ENCODE peak calls at places on chromosomes 1 and 21, in seven cellular contexts. A is testis, O is tibial nerve, Z is RWPE1, M is GM23248, J is brain microvascular endothelial cell, V is coronary artery. C is an unnamed sample.

GRCh38 chr1:107496002-107496401 is 355.2 kb downstream of the NTNG1 start:
- DNase-seq in V (no peak), O (no peak), J (no peak), A (no peak), Z (no peak), M (no peak), C (no peak)

GRCh38 chr1:240608707-240609106 is 3.2 kb downstream of the GREM2 start:
- DNase-seq in O (no peak), Z (no peak), J (peak), V (no peak), A (peak), M (peak), C (no peak)

GRCh38 chr21:45406801-45407628 is 2.0 kb downstream of the COL18A1 start:
- DNase-seq in O (no peak), Z (no peak), V (no peak), J (no peak), M (peak), A (no peak), C (no peak)

GRCh38 chr1:111541721-111542120 is 38.3 kb upstream of the ADORA3 start:
- DNase-seq in J (no peak), V (no peak), Z (peak), O (no peak), A (no peak), M (peak), C (no peak)

GRCh38 chr21:38824124-38824822 is 18.5 kb downstream of the ETS2 start:
- DNase-seq in Z (no peak), O (no peak), J (no peak), A (no peak), V (peak), M (peak), C (no peak)

GRCh38 chr1:1539310-1540014 is 962 bp downstream of the TMEM240 start:
- DNase-seq in J (no peak), V (no peak), Z (no peak), A (peak), M (peak), O (no peak), C (no peak)

GRCh38 chr1:161427733-161428516 is 60.2 kb upstream of the CFAP126 start:
- DNase-seq in O (no peak), M (peak), Z (peak), J (peak), V (no peak), A (no peak), C (no peak)

GRCh38 chr1:7573481-7573880 is 197.6 kb upstream of the VAMP3 start:
- DNase-seq in O (no peak), V (no peak), A (no peak), J (no peak), M (no peak), Z (no peak), C (no peak)

GRCh38 chr1:156413310-156414246 is 44.6 kb downstream of the RHBG start:
- DNase-seq in J (no peak), A (no peak), V (no peak), O (no peak), M (no peak), Z (no peak), C (no peak)

GRCh38 chr1:37651803-37652202 is 17.1 kb upstream of the RSPO1 start:
- DNase-seq in J (no peak), M (no peak), V (no peak), O (no peak), A (no peak), Z (no peak), C (no peak)

GRCh38 chr1:1073743-1074587 is at the start of gene RNF223:
- DNase-seq in O (no peak), A (no peak), J (no peak), M (no peak), Z (peak), V (no peak), C (peak)

GRCh38 chr1:98260421-98260820 is 339.6 kb upstream of the DPYD start:
- DNase-seq in V (no peak), J (no peak), M (no peak), A (no peak), Z (no peak), O (no peak), C (no peak)

GRCh38 chr1:68111804-68112436 is 61.5 kb upstream of the DIRAS3 start:
- DNase-seq in Z (peak), A (peak), M (peak), O (peak), J (peak), V (no peak), C (no peak)

GRCh38 chr21:37005548-37006242 is 807 bp upstream of the RIPPLY3 start:
- DNase-seq in O (no peak), J (no peak), M (no peak), Z (no peak), A (no peak), V (peak), C (no peak)

DNA sequence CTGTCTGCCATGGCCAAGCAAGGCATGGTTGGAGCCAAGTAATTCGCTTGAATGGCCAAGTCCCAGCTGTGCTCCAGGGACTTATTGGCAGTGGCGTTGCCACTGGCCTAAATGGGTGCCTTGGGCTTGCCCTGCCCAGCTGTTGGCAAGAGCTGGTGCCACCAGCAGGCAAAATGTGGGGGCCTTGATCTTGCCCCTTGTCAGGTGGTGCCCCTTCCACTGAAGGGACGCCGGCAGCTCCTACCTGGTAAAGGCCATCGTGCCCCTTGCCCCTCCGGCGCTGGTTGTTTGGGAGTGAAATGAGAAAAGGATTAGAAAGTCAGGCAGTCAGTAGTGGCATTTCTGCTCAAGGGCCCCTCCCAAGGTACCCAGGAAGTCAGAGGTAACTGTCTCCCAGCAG is 85.5 kb downstream of the CD247 start:
- DNase-seq in O (no peak), J (no peak), A (no peak), V (no peak), Z (no peak), M (no peak), C (no peak)
- H3K27ac ChIP-seq in O (no peak), J (no peak), A (no peak), V (no peak), Z (no peak), M (no peak), C (no peak)

DNA sequence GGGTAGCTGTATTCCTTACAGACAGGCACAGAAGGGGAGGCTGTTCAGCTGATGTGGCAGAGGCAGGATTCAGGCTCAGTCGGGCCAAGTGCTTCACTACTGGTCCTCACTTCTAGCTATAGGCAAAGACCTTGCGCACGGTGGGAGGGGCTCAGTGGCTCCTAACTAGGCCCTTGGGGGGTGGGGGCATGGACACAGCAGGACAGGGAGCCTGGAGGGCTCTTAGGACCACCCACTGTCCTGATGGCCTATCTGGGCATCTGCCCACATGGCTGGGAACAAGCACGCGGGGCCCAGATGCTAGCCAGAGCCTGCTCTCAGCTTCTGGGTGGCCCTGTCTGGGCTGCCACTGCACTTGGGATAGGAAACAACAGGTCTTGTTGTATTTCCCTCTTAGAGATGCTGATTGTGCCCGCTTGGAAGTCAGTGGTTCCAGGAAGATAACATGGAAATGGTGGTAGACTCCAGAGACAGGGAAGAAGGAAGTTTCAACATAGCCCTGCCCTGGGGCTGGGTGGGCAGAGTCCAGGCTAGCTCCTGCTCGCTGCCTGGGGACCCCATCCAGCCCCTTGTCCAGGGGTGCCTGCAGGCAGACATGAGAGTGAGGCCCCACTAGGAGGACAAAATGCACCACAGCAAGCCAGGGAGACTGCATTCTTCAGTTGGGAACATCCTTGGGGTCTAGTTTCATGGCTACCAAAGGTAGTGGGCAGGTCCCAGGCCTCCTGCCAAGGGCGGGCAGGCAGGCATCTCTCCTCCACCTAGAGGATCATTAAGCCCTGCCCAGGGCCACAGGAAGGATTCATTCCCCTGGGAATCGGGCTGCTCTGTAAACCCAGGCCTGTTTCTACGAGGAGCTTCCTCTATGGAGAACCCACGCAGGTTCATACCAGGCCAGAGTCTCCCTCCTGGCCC is 102.5 kb downstream of the BCAR3 start:
- DNase-seq in M (no peak), J (no peak), V (no peak), A (no peak), O (no peak), Z (no peak), C (no peak)
- H3K27ac ChIP-seq in M (peak), J (peak), V (peak), A (no peak), O (peak), Z (peak), C (peak)

DNA sequence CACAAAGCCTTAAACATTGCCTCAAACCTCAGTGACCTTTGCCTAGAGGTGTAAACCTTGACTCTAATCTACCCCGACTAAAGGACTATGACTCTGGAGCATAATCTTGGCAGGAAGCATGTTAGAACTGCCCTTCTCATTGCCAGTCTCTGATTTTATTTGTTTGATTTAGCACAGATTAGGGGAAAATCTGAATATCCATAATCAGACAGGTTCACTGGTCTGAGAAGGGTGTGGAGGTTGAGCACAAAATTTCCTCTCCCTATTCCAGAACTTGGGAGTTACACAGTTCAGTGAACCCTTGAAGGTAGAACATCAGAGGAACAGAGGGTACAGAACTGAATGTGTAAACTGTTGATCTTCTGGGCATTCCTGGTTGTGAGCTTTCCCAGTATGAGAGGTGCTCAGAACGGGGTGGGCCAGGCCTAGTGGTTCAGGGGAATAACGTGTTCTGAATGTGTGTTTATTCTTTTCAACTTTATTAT is 8.3 kb upstream of the PSMB4 start:
- DNase-seq in Z (no peak), O (no peak), A (no peak), J (no peak), V (no peak), M (no peak), C (no peak)
- H3K27ac ChIP-seq in Z (no peak), O (no peak), A (no peak), J (no peak), V (no peak), M (no peak), C (no peak)

DNA sequence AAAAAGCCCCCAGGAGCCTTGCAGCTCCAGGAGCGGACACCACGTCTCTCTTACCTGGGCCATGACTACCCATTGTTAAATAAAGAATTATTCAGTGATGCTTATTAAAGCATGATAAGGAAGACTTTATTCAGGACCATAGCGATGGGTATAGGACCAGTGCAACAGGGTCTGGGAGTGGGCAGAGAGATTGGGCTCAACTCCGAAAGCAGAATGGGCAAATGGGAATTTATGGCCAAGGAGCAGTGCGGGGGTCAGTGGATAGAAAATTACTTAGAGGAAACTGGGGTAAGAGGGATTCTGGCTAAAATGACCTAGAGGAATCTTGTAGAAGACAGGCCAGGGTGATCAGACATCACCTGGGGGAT is 580 bp upstream of the ATP5PO start:
- DNase-seq in A (no peak), Z (no peak), V (no peak), O (no peak), M (no peak), J (no peak), C (no peak)
- H3K27ac ChIP-seq in A (no peak), Z (no peak), V (peak), O (peak), M (no peak), J (peak), C (no peak)

DNA sequence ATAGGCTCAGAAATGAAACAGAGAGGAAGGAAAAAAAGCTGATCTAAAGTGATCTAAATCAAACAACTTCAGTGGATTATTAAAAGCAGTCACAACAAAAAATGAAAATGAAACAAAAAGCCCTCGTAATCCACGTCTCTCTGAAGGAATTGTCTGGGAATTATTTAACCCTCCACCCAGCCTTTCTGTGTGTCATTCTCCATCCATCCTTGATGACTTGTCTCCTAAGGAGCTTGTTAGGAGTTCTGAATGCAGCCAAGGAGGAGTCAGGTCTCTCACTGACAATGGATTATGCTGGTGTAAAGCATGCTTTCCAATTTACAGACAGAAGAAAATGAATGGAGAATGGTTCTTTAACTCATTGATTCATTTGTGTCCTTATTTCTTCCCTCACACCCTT is 359.3 kb upstream of the RUNX1 start:
- DNase-seq in Z (no peak), A (no peak), O (no peak), M (peak), V (no peak), J (no peak), C (no peak)
- H3K27ac ChIP-seq in Z (no peak), A (no peak), O (no peak), M (peak), V (no peak), J (no peak), C (no peak)

DNA sequence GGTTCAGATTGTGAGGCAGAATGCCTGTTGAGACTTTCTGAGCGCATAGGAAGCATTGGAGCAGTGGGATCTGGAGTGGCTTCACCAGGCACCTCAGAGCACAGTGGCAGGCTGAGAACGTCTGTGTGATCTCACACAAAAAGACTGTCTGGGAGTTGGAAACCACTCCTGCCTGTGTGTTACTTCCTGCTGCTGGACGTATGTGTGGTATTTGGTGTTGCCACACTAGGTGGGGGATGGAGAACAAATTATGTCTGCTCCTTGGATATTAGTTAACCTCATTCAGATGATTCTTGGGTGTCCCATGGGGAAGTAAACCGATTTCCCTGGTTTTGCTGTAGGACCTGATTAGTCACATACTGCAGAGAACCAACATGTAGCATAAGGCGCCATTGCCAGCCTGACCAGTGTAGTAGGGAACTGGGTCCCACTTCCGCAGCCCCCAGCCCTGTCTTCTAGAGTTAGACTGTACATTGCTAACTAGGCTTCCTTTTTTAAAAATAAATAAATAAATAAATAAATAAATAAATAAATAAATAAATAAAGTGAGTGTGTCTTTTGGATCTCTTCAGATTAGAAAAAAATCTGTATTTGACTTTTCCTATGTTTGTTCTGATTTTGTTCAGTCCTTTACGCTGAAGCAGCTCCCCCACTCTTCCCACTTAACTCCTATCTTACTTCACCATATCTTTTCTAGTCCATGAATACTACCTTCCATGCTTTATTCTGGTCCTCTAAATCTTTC is 26.9 kb downstream of the UCK2 start:
- DNase-seq in V (no peak), O (no peak), M (peak), A (no peak), Z (no peak), J (peak), C (peak)
- H3K27ac ChIP-seq in V (no peak), O (no peak), M (peak), A (no peak), Z (peak), J (peak), C (peak)

DNA sequence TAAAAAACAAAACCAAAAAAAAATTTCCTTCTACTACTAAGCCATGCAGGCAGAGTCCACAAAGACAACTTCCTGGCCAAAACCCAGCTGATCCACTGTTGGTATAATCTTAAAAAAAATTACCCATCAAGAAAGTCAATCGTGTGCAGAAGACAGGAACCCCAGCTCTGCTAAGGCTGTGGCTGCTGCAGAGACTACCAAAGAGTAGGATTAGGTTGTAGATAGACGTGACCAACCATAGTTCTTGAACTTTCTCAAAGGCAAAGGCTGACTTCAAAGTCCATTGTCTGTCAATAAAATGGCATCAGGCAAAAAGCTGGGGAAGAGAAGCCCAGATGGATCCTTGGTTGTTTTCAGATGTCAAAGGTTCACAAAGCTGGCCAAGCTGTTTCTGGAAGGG is 3.4 kb downstream of the PSMB4 start:
- DNase-seq in Z (no peak), J (no peak), O (no peak), A (no peak), M (no peak), V (no peak), C (no peak)
- H3K27ac ChIP-seq in Z (no peak), J (no peak), O (no peak), A (no peak), M (no peak), V (no peak), C (no peak)

C was measured in epithelial cell of prostate.